ENCODE peak calls at places on chromosomes 11 and 22, in four cellular contexts. D, X, L and P are unnamed samples.

GRCh38 chr11:441418-442274 is at the start of gene ANO9:
- DNase-seq in D (no peak), X (no peak), L (peak; percentile 80), P (no peak)

GRCh38 chr11:28887681-28888080 is 779.5 kb downstream of the METTL15 start:
- DNase-seq in D (no peak), L (no peak), X (no peak), P (no peak)

GRCh38 chr11:87754685-87755084 is 420.6 kb downstream of the RAB38 start:
- DNase-seq in X (no peak), L (no peak), D (no peak), P (no peak)

GRCh38 chr11:2821891-2822290 is 63.7 kb downstream of the CDKN1C start:
- DNase-seq in D (no peak), X (no peak), L (no peak), P (no peak)

GRCh38 chr11:82458147-82458546 is 275.5 kb downstream of the FAM181B start:
- DNase-seq in L (no peak), D (no peak), X (no peak), P (no peak)

GRCh38 chr11:119262668-119263351 is 54.1 kb downstream of the MCAM start:
- DNase-seq in X (no peak), D (no peak), L (no peak), P (no peak)

GRCh38 chr22:38442967-38443674 is 11.9 kb downstream of the KCNJ4 start:
- DNase-seq in L (no peak), X (no peak), D (no peak), P (no peak)

GRCh38 chr11:68461284-68461861 is 821 bp downstream of the PPP6R3 start:
- DNase-seq in L (no peak), X (no peak), D (no peak), P (no peak)

GRCh38 chr11:47863189-47863892 is 15.2 kb upstream of the NUP160 start:
- DNase-seq in D (no peak), X (no peak), L (no peak), P (no peak)

GRCh38 chr11:17369685-17370243 is 18.2 kb downstream of the NCR3LG1 start:
- DNase-seq in D (no peak), L (no peak), X (no peak), P (no peak)

GRCh38 chr22:50473088-50473487 is 1.7 kb downstream of the SBF1 start:
- DNase-seq in D (no peak), L (peak; percentile 60), X (no peak), P (no peak)

GRCh38 chr11:85953491-85954143 is 98.4 kb downstream of the CCDC83 start:
- DNase-seq in X (no peak), L (no peak), D (no peak), P (no peak)

GRCh38 chr22:40463017-40463631 is 92.7 kb downstream of the SGSM3 start:
- DNase-seq in D (no peak), L (peak; percentile 60), X (peak; percentile 78), P (no peak)

GRCh38 chr11:68040957-68041591 is 2.2 kb downstream of the TCIRG1 start:
- DNase-seq in L (no peak), D (no peak), X (no peak), P (no peak)

GRCh38 chr11:78256962-78257361 is 68.2 kb downstream of the USP35 start:
- DNase-seq in L (no peak), X (no peak), D (peak; percentile 6), P (no peak)

GRCh38 chr11:79097279-79097875 is 343.5 kb downstream of the TENM4 start:
- DNase-seq in X (no peak), D (no peak), L (no peak), P (no peak)